ENCODE peak calls at places on chromosomes 7 and 10, in five cellular contexts. S is astrocyte of the cerebellum, C is cardiac fibroblast, J is IMR-90, Q is GM12865. Z is an unnamed sample.
A peak's percentile ranks its signal among the peaks of the same experiment; 100 is the strongest.

GRCh38 chr10:48595533-48595932 is 9.3 kb downstream of the ARHGAP22 start:
- DNase-seq in J (no peak), S (no peak), C (no peak), Q (no peak), Z (no peak)

GRCh38 chr10:94645285-94645684 is 38.2 kb upstream of the CYP2C18 start:
- DNase-seq in C (no peak), J (no peak), Q (peak; percentile 18), S (no peak), Z (no peak)

GRCh38 chr7:150994141-150994837 is 3.5 kb downstream of the NOS3 start:
- DNase-seq in J (no peak), S (no peak), C (peak; percentile 64), Q (no peak), Z (no peak)

GRCh38 chr7:135078051-135078450 is 69.8 kb upstream of the TMEM140 start:
- DNase-seq in J (no peak), Q (no peak), C (no peak), S (no peak), Z (no peak)

GRCh38 chr7:101915000-101915399 is 97.6 kb downstream of the CUX1 start:
- DNase-seq in S (no peak), Q (no peak), J (no peak), C (no peak), Z (no peak)

GRCh38 chr10:13717936-13718772 is 131.4 kb downstream of the PRPF18 start:
- DNase-seq in S (peak; percentile 94), J (peak; percentile 95), C (peak; percentile 92), Q (peak; percentile 57), Z (peak; percentile 97)

GRCh38 chr10:62083413-62083794 is 181.9 kb downstream of the ARID5B start:
- DNase-seq in S (no peak), Q (no peak), C (peak; percentile 79), J (no peak), Z (peak; percentile 58)

GRCh38 chr10:100878291-100878910 is 34.4 kb upstream of the SLF2 start:
- DNase-seq in C (peak; percentile 83), S (peak; percentile 61), Q (peak; percentile 58), J (peak; percentile 77), Z (peak; percentile 77)

GRCh38 chr10:77475522-77475921 is 162.1 kb downstream of the KCNMA1 start:
- DNase-seq in C (no peak), Q (no peak), S (no peak), J (no peak), Z (no peak)

GRCh38 chr10:1159131-1160061 is 103.2 kb downstream of the WDR37 start:
- DNase-seq in J (peak; percentile 58), C (no peak), Q (no peak), S (no peak), Z (peak; percentile 5)

GRCh38 chr7:136869006-136869961 is 832 bp downstream of the CHRM2 start:
- DNase-seq in J (peak; percentile 59), S (no peak), C (no peak), Q (no peak), Z (peak; percentile 41)

GRCh38 chr10:114550756-114551290 is 107.3 kb downstream of the ABLIM1 start:
- DNase-seq in S (no peak), Q (no peak), J (peak; percentile 47), C (peak; percentile 62), Z (peak; percentile 55)

GRCh38 chr7:128827248-128827958 is 2.8 kb upstream of the FLNC start:
- DNase-seq in C (peak; percentile 85), S (no peak), J (peak; percentile 83), Q (no peak), Z (peak; percentile 83)

GRCh38 chr10:132540456-132540855 is 2.9 kb downstream of the INPP5A start:
- DNase-seq in Q (no peak), J (peak; percentile 29), C (peak; percentile 52), S (no peak), Z (peak; percentile 50)

GRCh38 chr7:22141355-22141754 is 195.7 kb upstream of the CDCA7L start:
- DNase-seq in S (no peak), Q (no peak), J (no peak), C (no peak), Z (no peak)

GRCh38 chr7:93016085-93016471 is 101.7 kb downstream of the SAMD9 start:
- DNase-seq in S (no peak), C (peak; percentile 46), J (peak; percentile 45), Q (no peak), Z (peak; percentile 41)

GRCh38 chr7:17239683-17240521 is 58.5 kb upstream of the AHR start:
- DNase-seq in C (peak; percentile 44), J (peak; percentile 75), Q (no peak), S (no peak), Z (peak; percentile 56)

GRCh38 chr7:83166-83840 is 109.1 kb upstream of the FAM20C start:
- DNase-seq in C (no peak), S (no peak), Q (no peak), J (no peak), Z (no peak)

GRCh38 chr7:76303829-76304505 is 1.5 kb downstream of the HSPB1 start:
- DNase-seq in C (no peak), J (peak; percentile 50), Q (no peak), S (no peak), Z (peak; percentile 30)

GRCh38 chr7:27030393-27031001 is 65.3 kb downstream of the HOXA1 start:
- DNase-seq in S (no peak), Q (no peak), C (no peak), J (no peak), Z (no peak)

GRCh38 chr10:26881600-26882331 is 21.0 kb upstream of the ABI1 start:
- DNase-seq in Q (peak; percentile 78), C (peak; percentile 83), S (peak; percentile 67), J (peak; percentile 76), Z (peak; percentile 76)

GRCh38 chr10:127408733-127409132 is 140.4 kb upstream of the NPS start:
- DNase-seq in Q (no peak), J (peak; percentile 15), C (no peak), S (no peak), Z (no peak)

GRCh38 chr7:149732111-149732561 is 41.3 kb downstream of the ZNF467 start:
- DNase-seq in C (no peak), S (no peak), J (no peak), Q (no peak), Z (no peak)

GRCh38 chr7:157018328-157018996 is 8.0 kb upstream of the MNX1 start:
- DNase-seq in C (no peak), Q (no peak), J (no peak), S (no peak), Z (no peak)

GRCh38 chr7:78769551-78770101 is 683.8 kb downstream of the MAGI2 start:
- DNase-seq in J (no peak), C (no peak), Q (peak; percentile 55), S (no peak), Z (no peak)

GRCh38 chr10:78039743-78040142 is 6.1 kb downstream of the RPS24 start:
- DNase-seq in Q (no peak), S (no peak), J (no peak), C (no peak), Z (no peak)

GRCh38 chr10:72308320-72308987 is 34.7 kb downstream of the DDIT4 start:
- DNase-seq in J (peak; percentile 85), C (peak; percentile 98), S (no peak), Q (no peak), Z (peak; percentile 81)

GRCh38 chr7:51268859-51269258 is 47.8 kb downstream of the COBL start:
- DNase-seq in C (no peak), S (no peak), Q (no peak), J (no peak), Z (no peak)

GRCh38 chr10:57418476-57418875 is 849.2 kb downstream of the IPMK start:
- DNase-seq in S (no peak), C (no peak), Q (no peak), J (no peak), Z (no peak)

GRCh38 chr7:24757799-24758275 is 573 bp upstream of the GSDME start:
- DNase-seq in J (peak; percentile 51), C (peak; percentile 48), Q (peak; percentile 29), S (no peak), Z (peak; percentile 49)

GRCh38 chr7:74272305-74273038 is 16.7 kb upstream of the CLIP2 start:
- DNase-seq in J (peak; percentile 97), S (peak; percentile 80), Q (peak; percentile 99), C (peak; percentile 97), Z (peak; percentile 95)

GRCh38 chr7:37081436-37081835 is 357.1 kb upstream of the AOAH start:
- DNase-seq in Q (peak; percentile 10), S (no peak), C (peak; percentile 10), J (no peak), Z (no peak)

GRCh38 chr10:119302591-119303253 is 95.4 kb downstream of the GRK5 start:
- DNase-seq in S (no peak), J (no peak), Q (no peak), C (no peak), Z (no peak)

GRCh38 chr7:51702673-51703072 is 386.1 kb upstream of the COBL start:
- DNase-seq in J (no peak), C (no peak), S (no peak), Q (no peak), Z (no peak)

GRCh38 chr10:2760736-2761135 is 306.6 kb upstream of the PFKP start:
- DNase-seq in C (no peak), J (no peak), S (no peak), Q (peak; percentile 7), Z (no peak)
- TF ChIP-seq CTCF in C (no peak), J (no peak), S (no peak), Q (no peak), Z (no peak)

DNA sequence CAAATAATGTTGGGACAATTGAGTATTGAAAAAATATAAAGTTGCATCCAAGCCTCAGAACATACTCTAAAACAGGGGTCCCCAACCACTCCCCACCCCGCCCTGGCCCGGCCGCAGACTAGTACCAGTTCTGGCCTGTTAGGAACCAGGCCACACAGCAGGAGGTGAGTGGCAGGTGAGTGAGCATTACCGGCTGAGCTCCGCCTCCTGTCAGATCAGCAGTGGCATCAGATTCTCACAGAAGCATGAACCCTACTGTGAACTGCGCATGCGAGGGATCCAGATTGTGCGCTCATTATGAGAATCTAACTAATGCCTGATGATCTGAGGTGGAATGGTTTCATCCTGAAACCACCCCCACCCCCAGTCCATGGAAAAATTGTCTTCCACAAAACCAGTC is 19.4 kb downstream of the HIPK2 start:
- DNase-seq in J (no peak), C (no peak), S (no peak), Q (no peak), Z (no peak)
- TF ChIP-seq CTCF in J (no peak), C (no peak), S (no peak), Q (no peak), Z (no peak)

GRCh38 chr10:32139223-32140073 is 83.2 kb upstream of the KIF5B start:
- DNase-seq in S (peak; percentile 89), C (peak; percentile 93), J (peak; percentile 94), Q (peak; percentile 28), Z (peak; percentile 97)
- TF ChIP-seq CTCF in S (no peak), C (peak; percentile 9), J (peak; percentile 24), Q (no peak), Z (no peak)

DNA sequence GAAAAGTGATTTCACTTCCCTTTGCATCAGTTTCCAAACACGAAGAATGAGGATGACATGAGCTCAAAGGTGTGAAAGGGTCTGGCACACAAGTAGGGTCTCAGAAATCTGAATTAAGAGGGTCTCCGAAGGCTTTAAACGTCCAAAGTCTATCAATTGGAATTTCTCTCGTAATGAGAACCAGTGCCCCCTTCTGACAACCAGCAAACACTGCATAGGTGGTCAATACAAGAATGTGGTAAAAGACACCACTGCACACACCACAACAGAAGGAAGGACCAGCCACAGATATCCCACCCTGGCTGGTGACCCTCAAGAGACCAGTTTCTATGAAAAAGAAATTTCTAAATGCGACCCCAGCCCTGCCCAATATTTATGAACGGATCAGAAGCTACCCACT is 78.1 kb downstream of the CALN1 start:
- DNase-seq in J (no peak), C (no peak), S (no peak), Q (peak; percentile 17), Z (no peak)
- TF ChIP-seq CTCF in J (no peak), C (no peak), S (no peak), Q (peak; percentile 36), Z (no peak)

Z was measured in astrocyte of the spinal cord.